ENCODE peak calls at places on chromosomes 13 and 19, in six cellular contexts. M, E, H, S, Z and K are unnamed samples.

GRCh38 chr13:109698779-109699178 is 87.6 kb downstream of the IRS2 start:
- DNase-seq in Z (no peak), M (no peak), E (no peak), H (no peak), S (no peak), K (no peak)

GRCh38 chr13:20006206-20006605 is 47.7 kb downstream of the ZMYM2 start:
- DNase-seq in S (no peak), E (no peak), Z (no peak), H (no peak), M (no peak), K (no peak)

GRCh38 chr13:95898256-95898655 is 154.9 kb downstream of the UGGT2 start:
- DNase-seq in S (no peak), M (no peak), Z (no peak), E (no peak), H (no peak), K (no peak)

GRCh38 chr19:14363203-14364097 is 17.8 kb upstream of the ADGRE5 start:
- DNase-seq in Z (no peak), E (peak; percentile 85), M (no peak), H (peak; percentile 51), S (peak; percentile 88), K (peak; percentile 88)

GRCh38 chr13:49932868-49933267 is 3.3 kb downstream of the SPRYD7 start:
- DNase-seq in M (no peak), Z (no peak), S (no peak), H (no peak), E (no peak), K (no peak)

GRCh38 chr19:29449371-29449770 is 76.4 kb upstream of the VSTM2B start:
- DNase-seq in H (no peak), M (no peak), Z (no peak), E (no peak), S (no peak), K (no peak)

GRCh38 chr13:20035130-20035529 is 76.6 kb downstream of the ZMYM2 start:
- DNase-seq in M (no peak), H (no peak), E (no peak), Z (no peak), S (no peak), K (no peak)

GRCh38 chr13:99895428-99895998 is 76.1 kb downstream of the ZIC5 start:
- DNase-seq in H (no peak), S (no peak), Z (no peak), E (no peak), M (no peak), K (peak; percentile 80)

GRCh38 chr13:38417727-38418126 is 68.1 kb downstream of the UFM1 start:
- DNase-seq in M (no peak), Z (no peak), H (no peak), S (no peak), E (no peak), K (no peak)

GRCh38 chr13:114151565-114152284 is 19.3 kb upstream of the RASA3 start:
- DNase-seq in M (no peak), Z (no peak), E (peak; percentile 92), S (no peak), H (peak; percentile 80), K (peak; percentile 71)

GRCh38 chr13:87661471-87661870 is 9.7 kb upstream of the SLITRK5 start:
- DNase-seq in S (no peak), M (no peak), E (no peak), H (no peak), Z (no peak), K (no peak)

GRCh38 chr19:512548-513365 is 5.5 kb downstream of the TPGS1 start:
- DNase-seq in E (no peak), Z (no peak), S (no peak), H (no peak), M (no peak), K (peak; percentile 87)

GRCh38 chr13:111215081-111216047 is 100.3 kb downstream of the ARHGEF7 start:
- DNase-seq in M (no peak), S (no peak), Z (no peak), H (peak; percentile 33), E (no peak), K (no peak)
- H3K4me3 ChIP-seq in M (no peak overlapping the region), S (no peak overlapping the region), Z (no peak overlapping the region), H (no peak overlapping the region), E (no peak overlapping the region), K (no peak overlapping the region)

GRCh38 chr13:24276310-24276709 is 33.1 kb upstream of the C1QTNF9 start:
- DNase-seq in Z (no peak), S (no peak), M (no peak), H (no peak), E (no peak), K (no peak)
- TF ChIP-seq POLR2A in Z (no peak), S (no peak), M (no peak), H (no peak), E (no peak), K (no peak)

DNA sequence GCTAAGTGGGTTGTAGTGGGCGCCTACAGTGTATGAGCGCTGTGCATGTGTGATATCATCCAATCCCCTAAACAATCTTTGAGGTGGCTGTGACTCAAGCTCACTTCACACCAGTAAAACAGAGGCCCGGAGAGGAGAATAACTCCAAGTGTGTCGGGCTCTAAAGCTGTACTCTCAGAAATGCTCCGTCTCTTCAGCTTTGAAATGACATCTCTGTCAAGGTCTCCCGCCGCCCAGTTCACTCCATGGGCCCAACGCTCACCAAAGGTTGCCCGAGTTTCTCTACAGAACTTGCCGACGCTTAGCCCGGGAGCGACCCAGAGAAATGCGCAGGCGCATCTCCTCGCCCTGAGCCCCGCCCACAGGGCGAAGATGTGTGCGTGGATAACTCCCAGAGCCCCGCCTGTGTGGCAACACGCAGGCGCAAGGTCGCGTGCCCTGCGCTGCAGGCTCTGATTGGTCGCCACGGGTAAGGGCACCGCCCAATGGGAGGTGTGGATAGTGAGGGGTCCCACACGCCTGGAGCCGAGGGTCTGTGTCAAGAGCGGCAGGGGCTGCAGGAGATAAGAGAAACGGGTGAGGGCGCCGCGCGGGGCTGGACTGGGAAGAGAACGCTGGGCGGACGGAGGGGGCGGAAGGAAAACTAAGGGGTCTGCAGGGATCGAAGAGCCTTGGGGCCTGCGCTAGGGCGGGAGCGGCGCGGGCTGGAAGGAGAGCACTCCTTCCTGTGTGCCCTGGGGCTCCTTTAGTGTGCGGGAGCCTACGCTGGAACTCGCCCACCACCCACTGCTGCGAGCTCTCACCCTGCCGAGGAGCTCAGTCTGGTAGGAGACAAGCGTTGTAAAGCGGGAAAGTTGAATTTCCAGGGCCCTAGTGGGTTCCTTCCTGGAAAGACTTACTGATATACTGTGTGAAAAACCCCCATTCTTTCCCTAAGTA is at the start of gene ZNF526:
- DNase-seq in E (peak; percentile 99), M (peak; percentile 81), S (peak; percentile 98), Z (peak; percentile 93), H (peak; percentile 98), K (peak; percentile 98)
- H3K4me3 ChIP-seq in E (peak within 1 kb of the TSS; percentile 77), M (peak within 1 kb of the TSS; percentile 82), S (peak within 1 kb of the TSS; percentile 72), Z (peak within 1 kb of the TSS; percentile 96), H (peak within 1 kb of the TSS; percentile 61), K (peak within 1 kb of the TSS; percentile 80)

DNA sequence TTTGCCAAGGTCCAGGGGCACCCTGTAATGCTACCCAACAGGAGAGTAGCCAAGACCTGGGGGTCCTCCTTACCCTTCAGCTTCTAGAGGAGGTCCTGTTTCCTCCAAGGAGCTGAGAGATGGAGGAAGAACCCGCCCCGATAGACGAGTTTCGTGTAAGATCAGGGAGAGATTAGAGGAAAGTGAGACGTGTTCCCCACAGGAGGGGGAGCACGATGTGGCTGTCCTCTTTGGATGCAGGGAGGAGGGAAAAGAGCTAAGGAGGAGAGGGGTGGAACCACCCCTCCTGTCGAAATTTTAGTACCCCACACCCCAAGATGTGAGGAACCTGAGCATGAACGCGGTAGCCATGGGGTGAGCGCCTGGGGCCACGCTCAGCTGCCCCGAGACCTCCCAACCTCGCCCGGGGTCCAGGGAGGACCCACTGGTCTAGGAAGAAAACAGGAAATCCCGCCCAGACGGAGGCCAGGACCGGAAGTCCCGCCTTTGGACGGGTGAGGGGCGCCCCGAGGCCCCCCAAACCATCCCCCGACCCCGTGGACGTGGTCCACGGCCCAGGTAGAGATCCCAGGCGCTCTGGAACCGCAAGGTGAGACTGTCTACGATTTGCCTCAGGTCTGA is 1.2 kb downstream of the AKT1S1 start:
- DNase-seq in M (no peak), H (no peak), Z (no peak), S (peak; percentile 87), E (peak; percentile 82), K (peak; percentile 66)
- TF ChIP-seq POLR2A in M (no peak), H (no peak), Z (no peak), S (no peak), E (no peak), K (no peak)

GRCh38 chr13:41127746-41128145 is 4.9 kb downstream of the KBTBD6 start:
- DNase-seq in S (no peak), H (no peak), Z (no peak), M (no peak), E (no peak), K (no peak)

GRCh38 chr13:41132512-41133152 is at the start of gene KBTBD6:
- DNase-seq in Z (peak; percentile 94), M (peak; percentile 76), E (peak; percentile 97), H (peak; percentile 95), S (peak; percentile 95), K (peak; percentile 98)

GRCh38 chr13:41133951-41134350 is 1.3 kb upstream of the KBTBD6 start:
- DNase-seq in E (no peak), M (no peak), Z (no peak), H (no peak), S (no peak), K (no peak)

DNA sequence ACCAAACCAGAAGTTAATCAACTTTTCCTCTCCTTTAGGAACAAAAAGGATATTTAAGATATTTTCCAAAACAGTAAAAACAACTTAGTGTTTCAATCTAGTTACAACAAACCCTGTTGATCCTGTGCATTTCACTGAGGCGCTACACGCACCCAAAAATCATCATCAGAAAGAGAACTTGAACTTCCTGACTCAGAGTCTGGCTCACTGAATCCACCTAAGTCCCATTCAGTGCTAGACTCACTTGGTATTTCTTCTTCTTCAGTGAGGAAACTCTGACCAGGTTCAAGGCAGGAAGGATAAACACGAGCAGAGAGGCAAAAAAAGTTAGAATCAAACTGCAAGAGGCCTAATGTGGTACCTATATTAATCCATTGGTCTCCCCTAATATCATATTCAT is 2.2 kb downstream of the KBTBD6 start:
- DNase-seq in S (no peak), M (no peak), Z (no peak), H (no peak), E (no peak), K (no peak)
- H3K4me3 ChIP-seq in S (no peak overlapping the region), M (no peak overlapping the region), Z (no peak overlapping the region), H (no peak overlapping the region), E (no peak overlapping the region), K (no peak overlapping the region)

DNA sequence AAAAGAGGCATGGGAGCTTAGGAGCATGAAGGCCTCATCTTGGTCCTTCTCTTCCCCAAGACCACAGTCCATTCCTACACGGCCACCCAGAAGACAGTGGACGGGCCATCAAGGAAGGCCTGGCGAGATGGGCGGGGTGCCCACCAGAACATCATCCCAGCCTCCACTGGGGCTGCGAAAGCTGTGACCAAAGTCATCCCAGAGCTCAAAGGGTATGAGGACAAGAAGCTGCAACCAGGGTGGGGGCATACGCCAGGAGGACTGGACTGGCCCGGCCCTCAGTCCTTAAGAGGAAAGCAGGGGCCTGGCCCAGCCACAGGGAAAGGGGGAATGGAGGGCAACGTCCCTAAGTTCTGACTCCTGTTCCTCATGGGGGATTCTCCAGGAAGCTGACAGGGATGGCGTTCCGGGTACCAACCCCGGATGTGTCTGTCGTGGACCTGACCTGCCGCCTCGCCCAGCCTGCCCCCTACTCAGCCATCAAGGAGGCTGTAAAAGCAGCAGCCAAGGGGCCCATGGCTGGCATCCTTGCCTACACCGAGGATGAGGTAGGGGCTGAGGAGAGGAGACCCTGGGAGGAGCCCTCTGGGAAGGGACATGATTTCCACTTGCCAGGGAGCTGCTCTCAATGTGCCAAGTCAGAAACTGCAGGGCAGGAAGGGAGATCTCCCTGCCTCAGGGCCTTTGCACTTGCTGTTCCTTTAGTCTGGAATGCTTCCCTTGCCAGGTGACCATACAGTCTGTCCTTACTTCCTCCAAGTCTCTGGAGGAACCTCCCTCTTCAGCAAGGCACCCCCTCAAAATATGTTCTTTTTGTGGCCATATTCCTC is 1.9 kb upstream of the TMEM147 start:
- DNase-seq in S (no peak), E (no peak), M (no peak), H (no peak), Z (no peak), K (no peak)
- TF ChIP-seq POLR2A in S (no peak), E (no peak), M (no peak), H (no peak), Z (no peak), K (no peak)